ENCODE peak calls at places on chromosome 20, in eight cellular contexts. N is heart left ventricle; E is CD4-positive, alpha-beta T cell; W is NCI-H1092 treated with DMSO at 0.1 percent for 48 hours; Y is stimulated activated CD4-positive, alpha-beta T cell treated with anti-CD3 and anti-CD28 coated beads, TNF-alpha, amount 100 ng/mL, for 4 hours; S is NT2/D1; F is IMR-90; B is endothelial cell of umbilical vein. C is an unnamed sample.

GRCh38 chr20:31675828-31676533 is 38.3 kb downstream of the COX4I2 start:
- DNase-seq in N (no peak), E (peak; percentile 69), W (no peak), Y (peak; percentile 53), S (no peak), F (peak; percentile 25), B (peak; percentile 57), C (no peak)

GRCh38 chr20:18749528-18749927 is 64.1 kb upstream of the SCP2D1 start:
- DNase-seq in N (no peak), E (no peak), W (no peak), Y (no peak), S (no peak), F (no peak), B (no peak), C (no peak)

GRCh38 chr20:23086056-23086551 is at the start of gene CD93:
- DNase-seq in N (peak; percentile 76), E (no peak), W (no peak), Y (no peak), S (no peak), F (peak; percentile 10), B (peak; percentile 95), C (no peak)

GRCh38 chr20:32605167-32605656 is 20.1 kb upstream of the NOL4L start:
- DNase-seq in N (no peak), E (no peak), W (no peak), Y (no peak), S (no peak), F (peak; percentile 65), B (no peak), C (no peak)

GRCh38 chr20:8912731-8913130 is 156.2 kb upstream of the PLCB4 start:
- DNase-seq in N (no peak), E (no peak), W (no peak), Y (no peak), S (no peak), F (no peak), B (no peak), C (no peak)

GRCh38 chr20:34578040-34578439 is 19.5 kb downstream of the MAP1LC3A start:
- DNase-seq in N (no peak), E (no peak), W (no peak), Y (no peak), S (no peak), F (peak; percentile 39), B (no peak), C (no peak)

GRCh38 chr20:63161176-63161651 is 54.7 kb downstream of the YTHDF1 start:
- DNase-seq in N (no peak), E (no peak), W (no peak), Y (no peak), S (no peak), F (no peak), B (no peak), C (no peak)

GRCh38 chr20:34629904-34630303 is 47.0 kb downstream of the PIGU start:
- DNase-seq in N (no peak), E (no peak), W (no peak), Y (no peak), S (no peak), F (no peak), B (no peak), C (no peak)

GRCh38 chr20:63011798-63012197 is 5.0 kb upstream of the BHLHE23 start:
- DNase-seq in N (no peak), E (no peak), W (peak; percentile 19), Y (no peak), S (no peak), F (no peak), B (no peak), C (no peak)